ENCODE peak calls at places on chromosomes 7 and 10, in eight cellular contexts. S, U, K, A, P, M, X and O are unnamed samples.

GRCh38 chr7:1915956-1916620 is 246.0 kb downstream of the ELFN1 start:
- DNase-seq in S (no peak), U (no peak), K (peak), A (no peak), P (no peak), M (no peak), X (no peak), O (no peak)

GRCh38 chr7:133957860-133958259 is 169.3 kb upstream of the LRGUK start:
- DNase-seq in S (no peak), U (peak), K (no peak), A (no peak), P (no peak), M (peak), X (no peak), O (no peak)

GRCh38 chr7:13416544-13416943 is 572.9 kb downstream of the ETV1 start:
- DNase-seq in S (no peak), U (no peak), K (no peak), A (no peak), P (no peak), M (no peak), X (no peak), O (no peak)

GRCh38 chr7:130957722-130958360 is 223.8 kb upstream of the KLF14 start:
- DNase-seq in S (no peak), U (no peak), K (no peak), A (no peak), P (no peak), M (no peak), X (no peak), O (no peak)

GRCh38 chr10:99583702-99584101 is 36.5 kb downstream of the SLC25A28 start:
- DNase-seq in S (no peak), U (no peak), K (no peak), A (no peak), P (no peak), M (no peak), X (no peak), O (no peak)

GRCh38 chr7:69837387-69838068 is 239.3 kb downstream of the AUTS2 start:
- DNase-seq in S (no peak), U (no peak), K (no peak), A (no peak), P (peak), M (no peak), X (no peak), O (no peak)

GRCh38 chr7:124113040-124113439 is 80.2 kb upstream of the TMEM229A start:
- DNase-seq in S (no peak), U (no peak), K (no peak), A (no peak), P (no peak), M (no peak), X (no peak), O (no peak)

GRCh38 chr7:55192718-55193117 is 172.4 kb upstream of the LANCL2 start:
- DNase-seq in S (no peak), U (peak), K (no peak), A (no peak), P (no peak), M (peak), X (no peak), O (no peak)

GRCh38 chr7:47669178-47669878 is 87.4 kb upstream of the TNS3 start:
- DNase-seq in S (no peak), U (peak), K (peak), A (peak), P (no peak), M (no peak), X (peak), O (no peak)

GRCh38 chr7:100943693-100944092 is 5.6 kb upstream of the MUC3A start:
- DNase-seq in S (no peak), U (no peak), K (no peak), A (no peak), P (no peak), M (no peak), X (no peak), O (no peak)

GRCh38 chr10:29725133-29725720 is 90.5 kb upstream of the SVIL start:
- DNase-seq in S (no peak), U (no peak), K (no peak), A (no peak), P (no peak), M (peak), X (no peak), O (no peak)

GRCh38 chr10:95169522-95169921 is 24.5 kb upstream of the ACSM6 start:
- DNase-seq in S (no peak), U (no peak), K (no peak), A (no peak), P (no peak), M (no peak), X (no peak), O (no peak)

GRCh38 chr10:59265140-59265539 is 88.7 kb downstream of the PHYHIPL start:
- DNase-seq in S (no peak), U (no peak), K (no peak), A (no peak), P (peak), M (no peak), X (no peak), O (no peak)

GRCh38 chr10:87702260-87702972 is 42.7 kb downstream of the PAPSS2 start:
- DNase-seq in S (no peak), U (no peak), K (no peak), A (no peak), P (no peak), M (no peak), X (no peak), O (no peak)

GRCh38 chr10:100364735-100365391 is 17.8 kb downstream of the SCD start:
- DNase-seq in S (peak), U (peak), K (no peak), A (peak), P (peak), M (peak), X (peak), O (peak)

GRCh38 chr7:22433710-22434460 is 66.1 kb downstream of the STEAP1B start:
- DNase-seq in S (no peak), U (peak), K (peak), A (no peak), P (peak), M (no peak), X (no peak), O (no peak)

GRCh38 chr7:157676456-157677255 is 339.9 kb downstream of the DNAJB6 start:
- DNase-seq in S (no peak), U (no peak), K (peak), A (no peak), P (no peak), M (no peak), X (peak), O (no peak)

GRCh38 chr7:99419323-99420021 is 10.7 kb downstream of the BUD31 start:
- DNase-seq in S (no peak), U (no peak), K (no peak), A (no peak), P (no peak), M (no peak), X (no peak), O (no peak)

GRCh38 chr7:105765846-105766245 is 110.6 kb downstream of the ATXN7L1 start:
- DNase-seq in S (no peak), U (no peak), K (peak), A (no peak), P (no peak), M (no peak), X (no peak), O (no peak)

GRCh38 chr7:155225095-155225494 is 72.6 kb upstream of the INSIG1 start:
- DNase-seq in S (no peak), U (no peak), K (peak), A (no peak), P (no peak), M (no peak), X (no peak), O (no peak)

GRCh38 chr10:130137077-130137448 is 872 bp downstream of the GLRX3 start:
- DNase-seq in S (peak), U (peak), K (no peak), A (no peak), P (no peak), M (peak), X (no peak), O (no peak)

GRCh38 chr7:82050792-82051191 is 280.9 kb upstream of the HGF start:
- DNase-seq in S (no peak), U (no peak), K (no peak), A (no peak), P (no peak), M (peak), X (no peak), O (no peak)

GRCh38 chr7:79185605-79186004 is 267.9 kb downstream of the MAGI2 start:
- DNase-seq in S (no peak), U (peak), K (no peak), A (no peak), P (no peak), M (no peak), X (no peak), O (no peak)

GRCh38 chr7:24970676-24971075 is 9.3 kb downstream of the OSBPL3 start:
- DNase-seq in S (no peak), U (peak), K (no peak), A (no peak), P (no peak), M (no peak), X (no peak), O (no peak)
- H3K27ac ChIP-seq in S (peak), U (peak), K (no peak), A (no peak), P (no peak), M (peak), X (no peak), O (peak)

DNA sequence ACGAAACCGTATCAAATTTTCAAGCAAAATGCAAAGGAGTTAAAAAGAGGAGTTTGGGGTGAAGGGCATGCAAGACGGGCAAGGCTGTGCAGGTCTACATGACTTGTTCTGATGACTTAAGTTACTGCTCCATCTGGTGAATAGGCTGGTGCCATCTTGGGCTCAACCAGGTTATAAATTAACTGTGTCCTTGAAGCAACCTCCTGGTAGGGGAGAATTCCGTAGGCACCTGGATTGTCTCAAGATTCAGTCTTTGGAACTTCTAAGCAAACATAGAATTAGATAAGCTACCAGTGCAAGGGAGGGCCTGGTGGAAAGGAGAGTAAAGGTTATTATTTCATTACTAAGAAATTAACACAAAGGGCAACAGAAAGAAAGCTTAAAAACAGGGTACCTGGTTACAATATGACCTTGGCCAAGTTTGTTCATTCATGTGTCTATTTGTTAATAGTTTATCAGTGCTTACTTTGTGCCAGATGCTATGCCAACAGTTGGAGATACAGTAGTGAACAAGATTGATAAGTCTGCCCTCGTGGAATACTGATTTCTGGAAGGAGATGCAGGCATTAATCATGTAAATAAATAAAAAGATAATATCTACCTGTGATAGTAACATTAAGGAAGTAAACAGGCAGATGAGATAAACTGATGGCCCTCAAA is 107.0 kb upstream of the PALS2 start:
- DNase-seq in S (no peak), U (no peak), K (no peak), A (no peak), P (no peak), M (no peak), X (no peak), O (no peak)
- H3K27ac ChIP-seq in S (no peak), U (no peak), K (no peak), A (peak), P (no peak), M (no peak), X (no peak), O (no peak)

GRCh38 chr10:3484306-3485187 is 300.5 kb downstream of the KLF6 start:
- DNase-seq in S (no peak), U (no peak), K (no peak), A (no peak), P (no peak), M (no peak), X (no peak), O (no peak)
- H3K27ac ChIP-seq in S (no peak), U (no peak), K (peak), A (no peak), P (no peak), M (no peak), X (no peak), O (no peak)

GRCh38 chr7:31134246-31135188 is 82.4 kb downstream of the ADCYAP1R1 start:
- DNase-seq in S (peak), U (peak), K (no peak), A (peak), P (peak), M (peak), X (peak), O (peak)
- H3K27ac ChIP-seq in S (no peak), U (no peak), K (peak), A (no peak), P (no peak), M (no peak), X (no peak), O (no peak)

GRCh38 chr10:42549851-42550250 is 88.5 kb downstream of the ZNF33B start:
- DNase-seq in S (no peak), U (no peak), K (no peak), A (no peak), P (no peak), M (no peak), X (no peak), O (no peak)
- H3K27ac ChIP-seq in S (no peak), U (no peak), K (no peak), A (no peak), P (no peak), M (no peak), X (no peak), O (no peak)

DNA sequence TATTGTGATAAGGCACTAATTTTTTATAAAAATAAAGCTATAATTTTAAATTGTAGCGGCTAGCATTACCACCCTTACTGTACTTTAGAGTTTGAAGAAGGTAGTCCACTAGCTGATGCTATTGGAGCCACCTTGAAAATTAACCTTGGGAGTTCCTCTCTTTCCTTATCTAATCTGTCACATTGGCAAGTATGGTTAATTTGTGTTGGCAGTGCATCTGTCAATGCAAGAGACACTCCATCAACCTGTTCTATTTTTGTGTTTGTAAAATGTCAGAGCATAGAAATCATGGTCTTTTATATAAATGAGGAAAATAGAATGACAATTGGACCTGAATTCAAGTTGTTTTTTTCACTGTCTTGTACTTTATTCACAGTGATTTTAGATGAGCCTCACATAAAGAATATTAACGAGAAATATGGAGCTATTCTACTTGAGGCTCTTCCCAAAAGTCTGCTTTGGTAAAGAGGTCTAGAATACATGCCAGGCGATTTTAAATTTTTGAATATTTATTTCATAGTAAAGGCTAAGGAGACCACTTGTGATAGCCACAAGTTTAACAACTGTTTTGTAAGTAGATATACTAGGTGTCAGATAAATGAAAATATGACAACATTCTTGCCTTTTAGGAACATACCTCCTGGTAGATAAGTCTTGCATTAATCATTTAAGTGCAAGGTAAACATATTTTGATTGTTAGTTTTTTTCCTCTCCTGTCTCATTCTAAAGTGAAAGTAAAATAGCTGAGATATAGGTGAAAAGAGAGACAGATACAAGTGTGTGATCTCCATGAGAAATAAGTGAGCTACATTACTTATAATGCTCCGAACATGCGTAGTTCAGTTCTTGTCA is 20.8 kb downstream of the GLCCI1 start:
- DNase-seq in S (no peak), U (no peak), K (no peak), A (no peak), P (no peak), M (no peak), X (no peak), O (no peak)
- H3K27ac ChIP-seq in S (no peak), U (no peak), K (peak), A (no peak), P (no peak), M (peak), X (no peak), O (no peak)

DNA sequence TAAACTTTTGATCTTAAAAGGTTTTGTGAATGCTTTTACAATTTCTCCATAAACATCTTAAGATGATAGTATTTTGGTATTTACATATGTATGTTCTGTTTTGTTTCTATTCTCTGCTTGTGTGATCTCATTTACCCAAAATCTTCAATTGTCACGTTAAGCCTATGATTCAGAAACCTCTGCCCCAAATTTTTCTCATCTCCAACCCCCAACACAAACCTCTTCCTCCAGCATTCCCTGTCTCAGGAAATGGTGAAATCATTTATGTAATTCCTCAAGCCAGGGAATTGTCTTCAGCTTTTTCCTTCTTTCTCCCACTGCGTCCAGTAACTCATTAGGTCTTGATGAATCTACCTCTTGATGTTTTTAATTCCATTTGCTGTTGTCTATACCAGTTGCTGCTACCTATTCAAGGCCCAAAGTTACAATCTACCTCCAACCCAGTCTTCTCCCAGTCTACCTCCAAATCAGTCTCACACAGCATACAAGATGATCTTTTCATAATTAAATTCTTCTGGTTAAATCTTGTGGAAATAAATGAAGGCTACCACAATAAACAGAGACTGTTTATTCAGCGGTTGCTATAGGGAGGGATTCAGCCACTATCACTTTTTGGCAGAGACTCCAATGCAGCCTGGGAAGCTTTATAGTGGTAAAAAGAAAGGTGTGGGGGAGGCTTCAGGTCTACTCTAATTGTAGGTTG is 5.8 kb downstream of the CFAP69 start:
- DNase-seq in S (no peak), U (no peak), K (no peak), A (no peak), P (no peak), M (no peak), X (no peak), O (no peak)
- H3K27ac ChIP-seq in S (no peak), U (no peak), K (no peak), A (no peak), P (no peak), M (no peak), X (no peak), O (no peak)

DNA sequence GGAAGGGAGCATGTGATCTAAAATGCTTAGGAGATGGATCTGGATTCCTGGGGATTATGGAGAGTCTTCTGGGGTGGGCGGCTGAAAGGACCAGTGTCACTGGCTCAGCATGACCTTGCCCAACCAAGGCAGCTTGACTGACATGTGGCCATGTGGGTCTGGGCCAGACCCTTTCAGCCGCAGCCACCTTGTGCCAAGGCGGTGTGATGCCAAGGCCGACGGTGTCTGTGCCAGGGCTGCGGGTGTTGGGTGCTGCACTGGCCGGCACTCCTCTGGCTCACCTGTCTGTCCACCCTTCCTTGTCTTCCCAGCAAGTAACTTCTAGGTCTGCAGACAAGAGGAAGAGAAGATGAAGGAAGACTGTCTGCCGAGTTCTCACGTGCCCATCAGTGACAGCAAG is 8.8 kb downstream of the DEPP1 start:
- DNase-seq in S (no peak), U (no peak), K (peak), A (peak), P (no peak), M (no peak), X (no peak), O (no peak)
- H3K27ac ChIP-seq in S (no peak), U (no peak), K (no peak), A (peak), P (no peak), M (no peak), X (peak), O (no peak)